ENCODE peak calls at places on chromosome 5, in four cellular contexts. Y is fibroblast of the conjunctiva, B is kidney, S is heart right ventricle. H is an unnamed sample.

GRCh38 chr5:135013947-135014570 is 20.0 kb downstream of the PITX1 start:
- DNase-seq in Y (peak), B (peak), S (no peak), H (no peak)

GRCh38 chr5:140575309-140575708 is 10.7 kb downstream of the SLC35A4 start:
- DNase-seq in Y (no peak), B (no peak), S (peak), H (peak)

GRCh38 chr5:81225463-81225862 is 7.7 kb upstream of the CKMT2 start:
- DNase-seq in Y (no peak), B (no peak), S (no peak), H (no peak)

GRCh38 chr5:111584651-111585050 is 72.3 kb upstream of the STARD4 start:
- DNase-seq in Y (no peak), B (no peak), S (no peak), H (peak)

GRCh38 chr5:172564187-172564586 is 76.9 kb upstream of the NEURL1B start:
- DNase-seq in Y (no peak), B (peak), S (no peak), H (no peak)

GRCh38 chr5:14364576-14365472 is 216.8 kb upstream of the OTULINL start:
- DNase-seq in Y (no peak), B (no peak), S (no peak), H (no peak)

GRCh38 chr5:168234133-168234532 is 57.3 kb upstream of the WWC1 start:
- DNase-seq in Y (no peak), B (no peak), S (no peak), H (no peak)

GRCh38 chr5:133106761-133107572 is 55.2 kb downstream of the HSPA4 start:
- DNase-seq in Y (no peak), B (no peak), S (no peak), H (no peak)

GRCh38 chr5:180209137-180209581 is at the start of gene RASGEF1C:
- DNase-seq in Y (peak), B (no peak), S (peak), H (peak)

GRCh38 chr5:143002459-143003327 is 232.5 kb downstream of the ARHGAP26 start:
- DNase-seq in Y (peak), B (no peak), S (no peak), H (peak)

GRCh38 chr5:98785244-98785643 is 11.8 kb downstream of the RGMB start:
- DNase-seq in Y (no peak), B (no peak), S (no peak), H (no peak)

GRCh38 chr5:89120719-89121118 is 237.7 kb upstream of the MEF2C start:
- DNase-seq in Y (no peak), B (no peak), S (no peak), H (peak)

GRCh38 chr5:170722316-170722715 is 61.2 kb upstream of the GABRP start:
- DNase-seq in Y (no peak), B (no peak), S (no peak), H (no peak)

GRCh38 chr5:137192293-137192743 is 306.8 kb downstream of the SPOCK1 start:
- DNase-seq in Y (no peak), B (no peak), S (no peak), H (peak)

GRCh38 chr5:108260105-108260857 is 121.6 kb downstream of the FBXL17 start:
- DNase-seq in Y (peak), B (peak), S (peak), H (peak)

GRCh38 chr5:80127037-80127642 is 92.0 kb downstream of the THBS4 start:
- DNase-seq in Y (no peak), B (no peak), S (no peak), H (no peak)

GRCh38 chr5:113488645-113489184 is 462 bp upstream of the MCC start:
- DNase-seq in Y (no peak), B (peak), S (no peak), H (no peak)

GRCh38 chr5:179475211-179475840 is 75.0 kb upstream of the RUFY1 start:
- DNase-seq in Y (no peak), B (no peak), S (no peak), H (no peak)

GRCh38 chr5:54093081-54093492 is 217.3 kb downstream of the ARL15 start:
- DNase-seq in Y (no peak), B (no peak), S (no peak), H (no peak)

GRCh38 chr5:110054240-110054639 is 364.5 kb downstream of the MAN2A1 start:
- DNase-seq in Y (peak), B (no peak), S (no peak), H (peak)

GRCh38 chr5:121273818-121274433 is 577.8 kb upstream of the FTMT start:
- DNase-seq in Y (peak), B (no peak), S (no peak), H (peak)